ENCODE peak calls at places on chromosome 21, in five cellular contexts. J, I, H, K and C are unnamed samples.

GRCh38 chr21:33734818-33735217 is 92.5 kb downstream of the ITSN1 start:
- ATAC-seq in I (no peak), J (no peak), H (no peak), K (no peak), C (no peak)

GRCh38 chr21:36915701-36916075 is 50.8 kb downstream of the HLCS start:
- ATAC-seq in I (no peak), H (no peak), K (no peak), J (no peak), C (no peak)

GRCh38 chr21:41109174-41109573 is 58.8 kb upstream of the BACE2 start:
- ATAC-seq in I (no peak), K (no peak), J (no peak), H (no peak), C (no peak)

GRCh38 chr21:36551731-36552457 is 72.0 kb upstream of the CLDN14 start:
- ATAC-seq in H (no peak), K (no peak), I (no peak), J (no peak), C (no peak)

GRCh38 chr21:35358008-35358407 is 308.9 kb upstream of the RUNX1 start:
- ATAC-seq in I (no peak), J (no peak), H (no peak), K (peak; percentile 79), C (no peak)

GRCh38 chr21:29166853-29167252 is 36.4 kb downstream of the MAP3K7CL start:
- ATAC-seq in K (no peak), I (no peak), H (no peak), J (no peak), C (no peak)

GRCh38 chr21:36960676-36961284 is 5.7 kb downstream of the HLCS start:
- ATAC-seq in J (no peak), I (no peak), K (no peak), H (no peak), C (no peak)

GRCh38 chr21:29164330-29164942 is 34.0 kb downstream of the MAP3K7CL start:
- ATAC-seq in I (no peak), H (no peak), J (no peak), K (no peak), C (peak; percentile 68)

GRCh38 chr21:44064852-44065403 is 42.3 kb upstream of the PWP2 start:
- ATAC-seq in K (peak; percentile 62), I (no peak), J (peak; percentile 22), H (no peak), C (no peak)

GRCh38 chr21:43827015-43827611 is 37.7 kb downstream of the RRP1 start:
- ATAC-seq in K (no peak), J (no peak), H (peak; percentile 55), I (no peak), C (peak; percentile 53)

GRCh38 chr21:35249636-35250035 is 200.5 kb upstream of the RUNX1 start:
- ATAC-seq in J (no peak), I (no peak), K (no peak), H (no peak), C (no peak)

GRCh38 chr21:31459457-31459856 is 115.4 kb upstream of the TIAM1 start:
- ATAC-seq in I (no peak), J (no peak), K (no peak), H (no peak), C (no peak)

GRCh38 chr21:28068455-28069358 is 924.0 kb downstream of the LTN1 start:
- ATAC-seq in K (no peak), H (no peak), I (no peak), J (no peak), C (peak; percentile 39)

GRCh38 chr21:34781508-34781907 is 112.7 kb downstream of the CLIC6 start:
- ATAC-seq in I (no peak), H (no peak), K (no peak), J (no peak), C (no peak)

GRCh38 chr21:26788783-26789182 is 56.4 kb downstream of the ADAMTS1 start:
- ATAC-seq in J (no peak), I (no peak), K (no peak), H (peak; percentile 74), C (peak; percentile 80)

GRCh38 chr21:33370292-33370691 is 32.9 kb upstream of the IFNGR2 start:
- ATAC-seq in H (no peak), I (no peak), K (no peak), J (no peak), C (no peak)

GRCh38 chr21:37550618-37551405 is 184.2 kb downstream of the DYRK1A start:
- ATAC-seq in H (no peak), I (no peak), J (no peak), K (no peak), C (no peak)

GRCh38 chr21:42280356-42281195 is 34.6 kb downstream of the TFF3 start:
- ATAC-seq in K (no peak), J (no peak), I (no peak), H (no peak), C (no peak)

GRCh38 chr21:37119421-37120218 is 46.6 kb downstream of the TTC3 start:
- ATAC-seq in I (no peak), J (no peak), K (peak; percentile 67), H (no peak), C (no peak)

GRCh38 chr21:28832715-28833061 is 160.0 kb downstream of the LTN1 start:
- ATAC-seq in I (peak; percentile 21), J (peak; percentile 7), K (no peak), H (no peak), C (no peak)

GRCh38 chr21:36325373-36326010 is 5.5 kb downstream of the MORC3 start:
- ATAC-seq in I (no peak), K (no peak), H (no peak), J (no peak), C (no peak)

GRCh38 chr21:43287974-43288755 is 119.4 kb downstream of the CRYAA start:
- ATAC-seq in H (no peak), I (no peak), K (no peak), J (no peak), C (no peak)

GRCh38 chr21:44874497-44875331 is 1.2 kb upstream of the PTTG1IP start:
- ATAC-seq in H (no peak), K (no peak), J (peak; percentile 7), I (peak; percentile 10), C (peak; percentile 23)

GRCh38 chr21:36567216-36567917 is 87.4 kb upstream of the CLDN14 start:
- ATAC-seq in J (no peak), H (no peak), I (no peak), K (no peak), C (no peak)

GRCh38 chr21:42660118-42660470 is 6.7 kb downstream of the PDE9A start:
- ATAC-seq in K (no peak), H (no peak), J (no peak), I (no peak), C (no peak)

GRCh38 chr21:33259995-33260394 is 6.2 kb upstream of the IL10RB start:
- ATAC-seq in I (peak; percentile 52), H (no peak), J (peak; percentile 57), K (no peak), C (no peak)

GRCh38 chr21:25408666-25409065 is 198.6 kb downstream of the MRPL39 start:
- ATAC-seq in J (no peak), I (no peak), K (no peak), H (no peak), C (no peak)

GRCh38 chr21:35940074-35940927 is 120.0 kb downstream of the SETD4 start:
- ATAC-seq in K (no peak), I (no peak), H (no peak), J (peak; percentile 47), C (peak; percentile 83)

GRCh38 chr21:14482165-14482564 is 64.0 kb downstream of the SAMSN1 start:
- ATAC-seq in K (peak; percentile 84), H (no peak), J (peak; percentile 76), I (peak; percentile 88), C (peak; percentile 36)

GRCh38 chr21:36039861-36040260 is 20.5 kb downstream of the SETD4 start:
- ATAC-seq in H (no peak), I (no peak), J (no peak), K (no peak), C (no peak)

GRCh38 chr21:31130821-31131220 is 92.5 kb upstream of the KRTAP19-8 start:
- ATAC-seq in K (peak; percentile 68), H (no peak), I (no peak), J (no peak), C (no peak)

GRCh38 chr21:44686000-44686781 is 4.2 kb upstream of the KRTAP12-1 start:
- ATAC-seq in J (no peak), H (no peak), I (no peak), K (peak; percentile 21), C (no peak)

GRCh38 chr21:45164124-45164511 is 89.7 kb downstream of the ADARB1 start:
- ATAC-seq in J (no peak), I (no peak), K (no peak), H (no peak), C (peak; percentile 57)

GRCh38 chr21:25790122-25790951 is 55.6 kb downstream of the GABPA start:
- ATAC-seq in K (peak; percentile 69), J (peak; percentile 38), H (no peak), I (peak; percentile 53), C (no peak)

GRCh38 chr21:29406385-29406784 is 107.7 kb downstream of the BACH1 start:
- ATAC-seq in K (no peak), I (no peak), J (no peak), H (no peak), C (no peak)

GRCh38 chr21:44616591-44616926 is 4.7 kb downstream of the KRTAP10-8 start:
- ATAC-seq in K (no peak), I (no peak), H (no peak), J (no peak), C (no peak)

GRCh38 chr21:36887983-36888382 is 78.5 kb downstream of the HLCS start:
- ATAC-seq in J (no peak), H (no peak), I (no peak), K (no peak), C (no peak)

GRCh38 chr21:32578107-32578691 is 7.1 kb downstream of the TCP10L start:
- ATAC-seq in K (peak; percentile 52), H (no peak), J (peak; percentile 53), I (peak; percentile 63), C (no peak)

GRCh38 chr21:28944296-28944695 is 48.4 kb downstream of the LTN1 start:
- ATAC-seq in K (no peak), H (no peak), I (no peak), J (no peak), C (no peak)